ENCODE peak calls at places on chromosomes 2 and 18, in seven cellular contexts. W, M, N, P, H, Z and T are unnamed samples.

GRCh38 chr18:2612996-2613395 is 41.6 kb downstream of the NDC80 start:
- DNase-seq in N (no peak), M (no peak), Z (no peak), H (no peak), W (no peak), P (no peak), T (no peak)

GRCh38 chr2:131724019-131724418 is 196.3 kb downstream of the CCDC74A start:
- DNase-seq in M (no peak), N (no peak), W (no peak), P (no peak), H (no peak), Z (no peak), T (no peak)

GRCh38 chr18:58213931-58214431 is 170.0 kb downstream of the NEDD4L start:
- DNase-seq in N (peak), H (peak), P (no peak), Z (no peak), W (no peak), M (no peak), T (no peak)

GRCh38 chr2:10385933-10386773 is 62.0 kb downstream of the ODC1 start:
- DNase-seq in N (peak), P (no peak), M (no peak), Z (no peak), H (peak), W (no peak), T (no peak)

GRCh38 chr18:36408606-36409005 is 111.1 kb downstream of the FHOD3 start:
- DNase-seq in H (peak), Z (no peak), N (no peak), P (no peak), M (no peak), W (no peak), T (peak)

GRCh38 chr2:215420471-215420935 is 15.4 kb downstream of the FN1 start:
- DNase-seq in Z (no peak), H (no peak), W (no peak), N (no peak), M (no peak), P (no peak), T (no peak)

GRCh38 chr2:86622878-86623548 is 652 bp downstream of the RNF103 start:
- DNase-seq in W (peak), N (no peak), M (no peak), H (peak), P (peak), Z (peak), T (peak)

GRCh38 chr2:19038096-19039015 is 320.1 kb downstream of the OSR1 start:
- DNase-seq in H (peak), P (no peak), W (no peak), N (peak), M (no peak), Z (no peak), T (peak)